ENCODE peak calls at places on chromosomes 12 and 14, in four cellular contexts. E is RWPE2, V is choroid plexus epithelial cell, O is cardiac fibroblast. I is an unnamed sample.

GRCh38 chr12:70052931-70053497 is 190.2 kb upstream of the CNOT2 start:
- DNase-seq in E (peak; percentile 52), V (peak; percentile 87), O (peak; percentile 92), I (peak; percentile 94)

GRCh38 chr12:15854916-15855315 is 27.3 kb upstream of the STRAP start:
- DNase-seq in V (no peak), O (no peak), E (no peak), I (no peak)

GRCh38 chr14:49497725-49498348 is 88.3 kb downstream of the RPS29 start:
- DNase-seq in O (peak; percentile 83), E (no peak), V (peak; percentile 87), I (peak; percentile 68)

GRCh38 chr12:48927261-48927660 is 2.0 kb upstream of the FKBP11 start:
- DNase-seq in O (peak; percentile 16), E (no peak), V (peak; percentile 69), I (no peak)

GRCh38 chr12:127559349-127560040 is 707.5 kb upstream of the TMEM132C start:
- DNase-seq in V (peak; percentile 96), O (peak; percentile 49), E (peak; percentile 68), I (peak; percentile 83)

GRCh38 chr14:61247935-61248334 is 33.2 kb downstream of the TMEM30B start:
- DNase-seq in V (peak; percentile 47), O (no peak), E (no peak), I (no peak)

GRCh38 chr14:59354666-59355065 is 110.5 kb downstream of the GPR135 start:
- DNase-seq in O (peak; percentile 43), V (peak; percentile 63), E (no peak), I (peak; percentile 85)

GRCh38 chr14:80059041-80059440 is 152.3 kb downstream of the DIO2 start:
- DNase-seq in V (peak; percentile 14), O (no peak), E (no peak), I (no peak)

GRCh38 chr12:108643941-108644742 is 10.4 kb upstream of the SELPLG start:
- DNase-seq in O (peak; percentile 60), V (no peak), E (no peak), I (peak; percentile 80)

GRCh38 chr14:33938131-33938949 is 12.5 kb downstream of the EGLN3 start:
- DNase-seq in E (peak; percentile 82), O (peak; percentile 77), V (no peak), I (peak; percentile 61)

GRCh38 chr14:26137161-26137560 is 460.7 kb downstream of the NOVA1 start:
- DNase-seq in O (no peak), E (no peak), V (no peak), I (no peak)

GRCh38 chr14:103110681-103111296 is 12.5 kb upstream of the TNFAIP2 start:
- DNase-seq in V (no peak), O (peak; percentile 52), E (no peak), I (no peak)

GRCh38 chr12:20142295-20142694 is 226.0 kb upstream of the PDE3A start:
- DNase-seq in E (no peak), O (no peak), V (no peak), I (no peak)

GRCh38 chr12:65010437-65010836 is 110.7 kb downstream of the WIF1 start:
- DNase-seq in E (no peak), O (no peak), V (no peak), I (no peak)

GRCh38 chr14:100568164-100568997 is 18.8 kb downstream of the BEGAIN start:
- DNase-seq in E (no peak), O (no peak), V (no peak), I (no peak)

GRCh38 chr12:103313894-103314293 is 181.9 kb downstream of the C12orf42 start:
- DNase-seq in E (no peak), V (no peak), O (no peak), I (no peak)

DNA sequence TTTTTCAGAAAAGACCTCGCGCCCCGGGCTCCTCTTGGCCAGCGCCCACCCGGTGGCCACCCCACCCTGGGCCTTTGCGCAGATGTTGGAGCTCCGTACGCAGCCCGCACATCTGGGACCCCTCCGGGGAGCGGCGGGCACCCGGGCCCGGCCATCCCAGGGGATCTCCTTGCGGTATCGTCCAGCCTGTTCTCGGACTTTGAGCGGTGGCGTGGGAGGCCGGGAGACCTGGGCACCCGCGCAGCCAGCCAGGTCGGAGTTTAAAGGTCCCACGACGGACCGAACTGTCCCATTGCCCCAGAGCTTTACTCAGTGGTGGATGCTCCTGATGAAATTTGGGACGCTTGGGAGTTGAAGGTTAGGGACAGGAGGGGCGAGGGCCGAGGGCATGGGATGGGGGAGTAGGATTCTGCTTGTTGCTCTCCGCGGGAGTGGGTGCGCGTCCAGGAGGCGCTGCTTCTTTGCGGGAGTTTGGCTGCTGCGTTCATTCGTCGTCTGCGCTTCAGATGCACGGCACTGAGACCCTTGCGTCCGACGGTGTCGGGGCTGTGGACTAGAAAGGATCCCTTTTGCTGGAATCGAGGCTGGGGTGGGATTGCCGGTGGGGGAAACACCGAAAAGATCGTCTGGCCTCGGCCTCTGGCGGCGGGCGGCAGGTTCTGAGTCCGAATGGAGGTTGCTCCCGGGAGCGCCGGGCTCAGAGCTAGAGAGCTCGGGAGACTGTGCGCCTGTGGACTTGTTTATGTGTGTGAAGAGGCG is 1.4 kb downstream of the NTF3 start:
- DNase-seq in V (no peak), O (no peak), E (no peak), I (no peak)
- TF ChIP-seq CTCF in V (no peak), O (no peak), E (no peak), I (no peak)

GRCh38 chr12:49939707-49940106 is 10.8 kb upstream of the AQP2 start:
- DNase-seq in O (no peak), E (no peak), V (peak; percentile 26), I (no peak)
- TF ChIP-seq CTCF in O (no peak), E (no peak), V (no peak), I (no peak)

GRCh38 chr14:57574617-57575288 is 81.1 kb upstream of the CCDC198 start:
- DNase-seq in V (peak; percentile 0), E (no peak), O (no peak), I (peak; percentile 11)
- TF ChIP-seq CTCF in V (no peak), E (peak; percentile 12), O (no peak), I (no peak)

GRCh38 chr12:6181166-6181565 is 19.0 kb upstream of the CD9 start:
- DNase-seq in V (no peak), E (no peak), O (no peak), I (no peak)

GRCh38 chr12:6177593-6178358 is 22.4 kb upstream of the CD9 start:
- DNase-seq in O (no peak), V (no peak), E (no peak), I (no peak)

GRCh38 chr12:6180300-6181051 is 19.7 kb upstream of the CD9 start:
- DNase-seq in E (no peak), O (peak; percentile 92), V (peak; percentile 77), I (peak; percentile 84)

GRCh38 chr12:6181583-6182278 is 18.5 kb upstream of the CD9 start:
- DNase-seq in V (no peak), E (no peak), O (no peak), I (no peak)

GRCh38 chr12:6178981-6179761 is 21.0 kb upstream of the CD9 start:
- DNase-seq in V (peak; percentile 51), O (peak; percentile 61), E (no peak), I (no peak)
- TF ChIP-seq CTCF in V (peak; percentile 47), O (peak; percentile 9), E (no peak), I (no peak)

I was measured in MCF 10A.